ENCODE peak calls at places on chromosomes 13 and 19, in six cellular contexts. One of them, this sample, is unnamed.
A peak's percentile ranks its signal among the peaks of the same experiment; 100 is the strongest.

GRCh38 chr19:18478545-18479311 is 40.8 kb upstream of the ISYNA1 start:
- DNase-seq in mesendoderm: peak; percentile 84
- DNase-seq in neuronal stem cell: no peak
- DNase-seq in IMR-90: peak; percentile 94
- DNase-seq in mesenchymal stem cell: peak; percentile 97
- DNase-seq in H1: no peak
- DNase-seq in this sample: no peak

GRCh38 chr13:28597641-28598040 is 61.3 kb upstream of the POMP start:
- DNase-seq in mesendoderm: no peak
- DNase-seq in mesenchymal stem cell: peak; percentile 73
- DNase-seq in neuronal stem cell: no peak
- DNase-seq in H1: no peak
- DNase-seq in IMR-90: peak; percentile 60
- DNase-seq in this sample: no peak

GRCh38 chr13:21435710-21436151 is 23.4 kb downstream of the ZDHHC20 start:
- DNase-seq in neuronal stem cell: no peak
- DNase-seq in mesendoderm: peak; percentile 82
- DNase-seq in IMR-90: peak; percentile 89
- DNase-seq in H1: no peak
- DNase-seq in mesenchymal stem cell: peak; percentile 87
- DNase-seq in this sample: no peak

GRCh38 chr19:19653597-19654147 is 9.8 kb downstream of the ATP13A1 start:
- DNase-seq in IMR-90: no peak
- DNase-seq in neuronal stem cell: no peak
- DNase-seq in mesendoderm: no peak
- DNase-seq in mesenchymal stem cell: no peak
- DNase-seq in H1: no peak
- DNase-seq in this sample: no peak

GRCh38 chr19:1038995-1039645 is 787 bp upstream of the ABCA7 start:
- DNase-seq in mesendoderm: no peak
- DNase-seq in neuronal stem cell: no peak
- DNase-seq in IMR-90: peak; percentile 28
- DNase-seq in mesenchymal stem cell: peak; percentile 44
- DNase-seq in H1: no peak
- DNase-seq in this sample: peak; percentile 43

GRCh38 chr19:35828694-35829301 is 16.2 kb upstream of the PRODH2 start:
- DNase-seq in IMR-90: peak; percentile 67
- DNase-seq in mesenchymal stem cell: peak; percentile 60
- DNase-seq in H1: no peak
- DNase-seq in neuronal stem cell: peak; percentile 86
- DNase-seq in mesendoderm: peak; percentile 77
- DNase-seq in this sample: peak; percentile 82

GRCh38 chr13:40777166-40777956 is 6.4 kb upstream of the MRPS31 start:
- DNase-seq in neuronal stem cell: peak; percentile 40
- DNase-seq in mesenchymal stem cell: peak; percentile 70
- DNase-seq in mesendoderm: peak; percentile 74
- DNase-seq in IMR-90: peak; percentile 37
- DNase-seq in H1: no peak
- DNase-seq in this sample: peak; percentile 51

GRCh38 chr13:44876782-44877324 is 112.4 kb downstream of the NUFIP1 start:
- DNase-seq in mesendoderm: peak; percentile 70
- DNase-seq in neuronal stem cell: no peak
- DNase-seq in H1: peak; percentile 82
- DNase-seq in mesenchymal stem cell: no peak
- DNase-seq in IMR-90: no peak
- DNase-seq in this sample: peak; percentile 88

GRCh38 chr13:103371271-103371670 is 305.1 kb upstream of the SLC10A2 start:
- DNase-seq in neuronal stem cell: no peak
- DNase-seq in IMR-90: no peak
- DNase-seq in mesenchymal stem cell: no peak
- DNase-seq in H1: no peak
- DNase-seq in mesendoderm: no peak
- DNase-seq in this sample: no peak

GRCh38 chr19:7904074-7905020 is 670 bp downstream of the MAP2K7 start:
- DNase-seq in mesendoderm: peak; percentile 46
- DNase-seq in neuronal stem cell: no peak
- DNase-seq in IMR-90: no peak
- DNase-seq in mesenchymal stem cell: peak; percentile 41
- DNase-seq in H1: no peak
- DNase-seq in this sample: no peak

GRCh38 chr13:33910267-33910666 is 92.3 kb downstream of the RFC3 start:
- DNase-seq in IMR-90: no peak
- DNase-seq in mesendoderm: no peak
- DNase-seq in neuronal stem cell: no peak
- DNase-seq in mesenchymal stem cell: no peak
- DNase-seq in H1: no peak
- DNase-seq in this sample: no peak

GRCh38 chr19:887072-887471 is 5.9 kb downstream of the MED16 start:
- DNase-seq in neuronal stem cell: no peak
- DNase-seq in mesenchymal stem cell: peak; percentile 76
- DNase-seq in IMR-90: peak; percentile 67
- DNase-seq in mesendoderm: peak; percentile 65
- DNase-seq in H1: no peak
- DNase-seq in this sample: no peak

GRCh38 chr19:56104423-56104822 is 16.7 kb downstream of the ZNF787 start:
- DNase-seq in IMR-90: no peak
- DNase-seq in neuronal stem cell: no peak
- DNase-seq in H1: no peak
- DNase-seq in mesenchymal stem cell: no peak
- DNase-seq in mesendoderm: no peak
- DNase-seq in this sample: no peak

GRCh38 chr13:73141292-73141771 is 82.5 kb downstream of the KLF5 start:
- DNase-seq in mesendoderm: no peak
- DNase-seq in H1: no peak
- DNase-seq in neuronal stem cell: peak; percentile 21
- DNase-seq in mesenchymal stem cell: peak; percentile 30
- DNase-seq in IMR-90: peak; percentile 15
- DNase-seq in this sample: no peak

GRCh38 chr19:14475251-14476073 is at the start of gene PTGER1:
- DNase-seq in mesenchymal stem cell: peak; percentile 61
- DNase-seq in mesendoderm: peak; percentile 58
- DNase-seq in IMR-90: peak; percentile 35
- DNase-seq in H1: no peak
- DNase-seq in neuronal stem cell: no peak
- DNase-seq in this sample: peak; percentile 69

GRCh38 chr19:42038675-42039074 is 31.3 kb downstream of the GRIK5 start:
- DNase-seq in mesendoderm: no peak
- DNase-seq in neuronal stem cell: no peak
- DNase-seq in mesenchymal stem cell: no peak
- DNase-seq in IMR-90: no peak
- DNase-seq in H1: no peak
- DNase-seq in this sample: no peak

GRCh38 chr13:61880576-61881283 is 465.1 kb upstream of the PCDH20 start:
- DNase-seq in mesendoderm: peak; percentile 83
- DNase-seq in mesenchymal stem cell: peak; percentile 22
- DNase-seq in IMR-90: peak; percentile 5
- DNase-seq in neuronal stem cell: no peak
- DNase-seq in H1: peak; percentile 27
- DNase-seq in this sample: peak; percentile 58

GRCh38 chr13:36885901-36886300 is 34.1 kb downstream of the SMAD9 start:
- DNase-seq in H1: no peak
- DNase-seq in mesenchymal stem cell: no peak
- DNase-seq in mesendoderm: peak; percentile 86
- DNase-seq in neuronal stem cell: no peak
- DNase-seq in IMR-90: no peak
- DNase-seq in this sample: no peak

GRCh38 chr13:105991622-105992254 is 543.7 kb downstream of the EFNB2 start:
- DNase-seq in mesenchymal stem cell: peak; percentile 90
- DNase-seq in neuronal stem cell: no peak
- DNase-seq in IMR-90: peak; percentile 80
- DNase-seq in mesendoderm: peak; percentile 15
- DNase-seq in H1: no peak
- DNase-seq in this sample: no peak

GRCh38 chr19:8578642-8579265 is 1.5 kb upstream of the MYO1F start:
- DNase-seq in mesenchymal stem cell: peak; percentile 65
- DNase-seq in neuronal stem cell: peak; percentile 76
- DNase-seq in H1: peak; percentile 33
- DNase-seq in IMR-90: peak; percentile 53
- DNase-seq in mesendoderm: peak; percentile 75
- DNase-seq in this sample: peak; percentile 80

GRCh38 chr13:97274782-97275252 is 52.7 kb downstream of the MBNL2 start:
- DNase-seq in H1: no peak
- DNase-seq in mesendoderm: no peak
- DNase-seq in neuronal stem cell: no peak
- DNase-seq in IMR-90: peak; percentile 87
- DNase-seq in mesenchymal stem cell: peak; percentile 83
- DNase-seq in this sample: no peak

GRCh38 chr19:6229951-6230712 is 49.6 kb downstream of the MLLT1 start:
- DNase-seq in IMR-90: no peak
- DNase-seq in H1: no peak
- DNase-seq in neuronal stem cell: no peak
- DNase-seq in mesenchymal stem cell: no peak
- DNase-seq in mesendoderm: no peak
- DNase-seq in this sample: no peak

GRCh38 chr19:57830071-57830602 is at the start of gene ZNF587B:
- DNase-seq in neuronal stem cell: peak; percentile 85
- DNase-seq in mesenchymal stem cell: peak; percentile 88
- DNase-seq in IMR-90: peak; percentile 74
- DNase-seq in H1: peak; percentile 77
- DNase-seq in mesendoderm: peak; percentile 100
- DNase-seq in this sample: peak; percentile 96

GRCh38 chr13:114136576-114136975 is 4.2 kb upstream of the RASA3 start:
- DNase-seq in H1: no peak
- DNase-seq in mesenchymal stem cell: no peak
- DNase-seq in mesendoderm: peak; percentile 42
- DNase-seq in IMR-90: no peak
- DNase-seq in neuronal stem cell: no peak
- DNase-seq in this sample: no peak

GRCh38 chr19:3982701-3983541 is 2.3 kb downstream of the EEF2 start:
- DNase-seq in IMR-90: peak; percentile 74
- DNase-seq in mesendoderm: peak; percentile 66
- DNase-seq in neuronal stem cell: no peak
- DNase-seq in mesenchymal stem cell: peak; percentile 74
- DNase-seq in H1: no peak
- DNase-seq in this sample: peak; percentile 33

GRCh38 chr13:112958127-112958989 is 10.7 kb upstream of the MCF2L start:
- DNase-seq in neuronal stem cell: no peak
- DNase-seq in mesenchymal stem cell: no peak
- DNase-seq in mesendoderm: no peak
- DNase-seq in H1: no peak
- DNase-seq in IMR-90: no peak
- DNase-seq in this sample: no peak

GRCh38 chr19:12783226-12783848 is 7.9 kb upstream of the JUNB start:
- DNase-seq in neuronal stem cell: no peak
- DNase-seq in H1: no peak
- DNase-seq in mesenchymal stem cell: peak; percentile 39
- DNase-seq in IMR-90: no peak
- DNase-seq in mesendoderm: no peak
- DNase-seq in this sample: no peak

GRCh38 chr19:12784394-12784870 is 6.9 kb upstream of the JUNB start:
- DNase-seq in mesendoderm: no peak
- DNase-seq in mesenchymal stem cell: peak; percentile 82
- DNase-seq in H1: no peak
- DNase-seq in IMR-90: peak; percentile 46
- DNase-seq in neuronal stem cell: no peak
- DNase-seq in this sample: no peak

GRCh38 chr19:12782424-12783225 is 7.3 kb upstream of the HOOK2 start:
- DNase-seq in IMR-90: peak; percentile 85
- DNase-seq in mesendoderm: peak; percentile 67
- DNase-seq in mesenchymal stem cell: peak; percentile 96
- DNase-seq in H1: no peak
- DNase-seq in neuronal stem cell: no peak
- DNase-seq in this sample: peak; percentile 56

GRCh38 chr19:12783849-12784393 is 7.4 kb upstream of the JUNB start:
- DNase-seq in H1: no peak
- DNase-seq in mesenchymal stem cell: peak; percentile 68
- DNase-seq in mesendoderm: no peak
- DNase-seq in neuronal stem cell: no peak
- DNase-seq in IMR-90: no peak
- DNase-seq in this sample: no peak

DNA sequence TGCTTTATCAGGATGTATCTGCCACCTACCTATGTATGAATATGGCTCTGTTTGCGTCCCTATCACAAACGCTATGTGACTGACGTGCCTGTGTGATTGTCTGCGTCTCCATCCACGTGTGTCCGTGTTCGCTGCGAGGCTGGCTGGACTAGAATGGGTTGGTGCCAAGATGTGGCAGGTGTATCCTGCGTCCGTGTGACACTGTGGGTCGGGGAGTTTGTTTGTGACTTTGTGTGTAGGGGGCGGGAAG is 6.7 kb upstream of the HOOK2 start:
- DNase-seq in mesenchymal stem cell: no peak
- DNase-seq in H1: no peak
- DNase-seq in IMR-90: no peak
- DNase-seq in neuronal stem cell: no peak
- DNase-seq in mesendoderm: no peak
- DNase-seq in this sample: no peak
- H3K79me1 ChIP-seq in mesenchymal stem cell: peaks cover 1% of the 10 kb centered on the region
- H3K79me1 ChIP-seq in H1: no peaks in the 10 kb centered on the region
- H3K79me1 ChIP-seq in IMR-90: no peaks in the 10 kb centered on the region
- H3K79me1 ChIP-seq in neuronal stem cell: no peaks in the 10 kb centered on the region
- H3K79me1 ChIP-seq in mesendoderm: no peaks in the 10 kb centered on the region
- H3K79me1 ChIP-seq in this sample: no peaks in the 10 kb centered on the region

DNA sequence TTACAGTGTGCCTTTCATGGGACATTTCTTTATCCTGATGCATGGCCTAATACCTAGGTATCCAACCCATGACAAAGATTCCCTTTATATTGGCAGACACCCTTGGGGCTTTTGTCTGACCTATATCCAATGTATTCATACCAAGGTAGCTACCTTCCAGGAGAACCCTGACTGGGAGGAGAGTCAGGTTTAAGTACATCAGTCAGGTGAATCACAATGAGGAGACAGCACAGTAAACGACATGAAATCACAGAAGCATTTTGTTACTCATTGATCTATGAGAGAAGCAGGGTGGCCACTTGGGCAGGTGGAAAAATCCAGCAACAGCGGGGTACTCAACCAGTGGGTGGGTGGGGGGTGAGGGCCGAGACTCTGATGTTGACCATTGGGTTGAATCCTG is 527.4 kb upstream of the ATXN8OS start:
- DNase-seq in H1: no peak
- DNase-seq in mesenchymal stem cell: no peak
- DNase-seq in IMR-90: no peak
- DNase-seq in neuronal stem cell: no peak
- DNase-seq in mesendoderm: no peak
- DNase-seq in this sample: no peak
- H2BK15ac ChIP-seq in H1: no peak overlapping the region
- H2BK15ac ChIP-seq in mesenchymal stem cell: no peak overlapping the region
- H2BK15ac ChIP-seq in IMR-90: no peak overlapping the region
- H2BK15ac ChIP-seq in neuronal stem cell: no peak overlapping the region
- H2BK15ac ChIP-seq in mesendoderm: no peak overlapping the region
- H2BK15ac ChIP-seq in this sample: no peak overlapping the region

GRCh38 chr19:2494447-2495129 is 18.7 kb downstream of the GADD45B start:
- DNase-seq in IMR-90: peak; percentile 79
- DNase-seq in mesendoderm: peak; percentile 67
- DNase-seq in mesenchymal stem cell: peak; percentile 96
- DNase-seq in H1: no peak
- DNase-seq in neuronal stem cell: no peak
- DNase-seq in this sample: no peak
- H3K79me1 ChIP-seq in IMR-90: no peaks in the 10 kb centered on the region
- H3K79me1 ChIP-seq in mesendoderm: no peaks in the 10 kb centered on the region
- H3K79me1 ChIP-seq in mesenchymal stem cell: no peaks in the 10 kb centered on the region
- H3K79me1 ChIP-seq in H1: no peaks in the 10 kb centered on the region
- H3K79me1 ChIP-seq in neuronal stem cell: no peaks in the 10 kb centered on the region
- H3K79me1 ChIP-seq in this sample: no peaks in the 10 kb centered on the region

GRCh38 chr13:109088101-109088500 is 458.7 kb downstream of the MYO16 start:
- DNase-seq in neuronal stem cell: no peak
- DNase-seq in H1: no peak
- DNase-seq in IMR-90: no peak
- DNase-seq in mesenchymal stem cell: no peak
- DNase-seq in mesendoderm: no peak
- DNase-seq in this sample: no peak

GRCh38 chr13:109093988-109094387 is 464.6 kb downstream of the MYO16 start:
- DNase-seq in mesendoderm: no peak
- DNase-seq in neuronal stem cell: no peak
- DNase-seq in mesenchymal stem cell: no peak
- DNase-seq in H1: no peak
- DNase-seq in IMR-90: no peak
- DNase-seq in this sample: no peak

GRCh38 chr13:109088528-109088927 is 459.1 kb downstream of the MYO16 start:
- DNase-seq in neuronal stem cell: no peak
- DNase-seq in IMR-90: no peak
- DNase-seq in H1: no peak
- DNase-seq in mesendoderm: no peak
- DNase-seq in mesenchymal stem cell: no peak
- DNase-seq in this sample: no peak
- H2BK15ac ChIP-seq in neuronal stem cell: no peak overlapping the region
- H2BK15ac ChIP-seq in IMR-90: no peak overlapping the region
- H2BK15ac ChIP-seq in H1: no peak overlapping the region
- H2BK15ac ChIP-seq in mesendoderm: no peak overlapping the region
- H2BK15ac ChIP-seq in mesenchymal stem cell: no peak overlapping the region
- H2BK15ac ChIP-seq in this sample: no peak overlapping the region

This sample was measured in H9.